ENCODE peak calls at places on chromosome 18, in four cellular contexts. X is HL-60, F is GM13977, H is GM23338. C is an unnamed sample.

GRCh38 chr18:78992041-78992735 is 12.6 kb downstream of the SALL3 start:
- DNase-seq in H (peak; percentile 55), X (no peak), F (no peak), C (no peak)

GRCh38 chr18:9530226-9531009 is 55.1 kb downstream of the RALBP1 start:
- DNase-seq in X (peak; percentile 75), H (no peak), F (no peak), C (no peak)

GRCh38 chr18:57664600-57665165 is 43.0 kb upstream of the NARS1 start:
- DNase-seq in X (peak; percentile 38), F (no peak), H (no peak), C (no peak)

GRCh38 chr18:12287684-12288405 is 20.2 kb upstream of the TUBB6 start:
- DNase-seq in F (no peak), H (peak; percentile 66), X (no peak), C (no peak)

GRCh38 chr18:25826823-25827617 is 263.4 kb downstream of the SS18 start:
- DNase-seq in F (no peak), X (no peak), H (no peak), C (no peak)

GRCh38 chr18:62715829-62716678 is 713 bp downstream of the PHLPP1 start:
- DNase-seq in H (peak; percentile 41), X (peak; percentile 72), F (peak; percentile 79), C (peak; percentile 83)

GRCh38 chr18:36702398-36703010 is 126.3 kb downstream of the TPGS2 start:
- DNase-seq in F (no peak), X (no peak), H (no peak), C (no peak)

GRCh38 chr18:8389391-8390340 is 219.6 kb upstream of the RAB12 start:
- DNase-seq in X (peak; percentile 54), F (peak; percentile 45), H (peak; percentile 93), C (peak; percentile 54)

GRCh38 chr18:40079786-40080185 is 1875.2 kb upstream of the PIK3C3 start:
- DNase-seq in H (no peak), X (no peak), F (no peak), C (no peak)

GRCh38 chr18:47756364-47757016 is 174.0 kb downstream of the SMAD2 start:
- DNase-seq in H (peak; percentile 85), X (peak; percentile 61), F (peak; percentile 68), C (peak; percentile 69)

GRCh38 chr18:8117008-8117376 is 492.2 kb upstream of the RAB12 start:
- DNase-seq in X (no peak), F (no peak), H (no peak), C (no peak)

GRCh38 chr18:27141876-27142275 is 43.2 kb downstream of the CHST9 start:
- DNase-seq in X (no peak), H (no peak), F (no peak), C (no peak)

GRCh38 chr18:77103991-77104521 is 28.5 kb downstream of the MBP start:
- DNase-seq in H (no peak), F (no peak), X (no peak), C (no peak)

GRCh38 chr18:53909668-53910067 is 314.8 kb downstream of the MBD2 start:
- DNase-seq in F (no peak), X (peak; percentile 48), H (peak; percentile 85), C (peak; percentile 47)

GRCh38 chr18:61992923-61993322 is 100.1 kb upstream of the RNF152 start:
- DNase-seq in X (no peak), H (no peak), F (no peak), C (no peak)

GRCh38 chr18:9619545-9619944 is 5.2 kb upstream of the PPP4R1 start:
- DNase-seq in X (no peak), F (no peak), H (no peak), C (no peak)

GRCh38 chr18:69469444-69469919 is 68.8 kb downstream of the DOK6 start:
- DNase-seq in X (peak; percentile 44), H (peak; percentile 80), F (peak; percentile 20), C (no peak)
- TF ChIP-seq CTCF in X (no peak), H (peak; percentile 77), F (peak; percentile 32), C (no peak)

GRCh38 chr18:44783371-44783770 is 102.7 kb downstream of the SETBP1 start:
- DNase-seq in X (no peak), F (no peak), H (no peak), C (no peak)
- TF ChIP-seq CTCF in X (no peak), F (no peak), H (no peak), C (no peak)

DNA sequence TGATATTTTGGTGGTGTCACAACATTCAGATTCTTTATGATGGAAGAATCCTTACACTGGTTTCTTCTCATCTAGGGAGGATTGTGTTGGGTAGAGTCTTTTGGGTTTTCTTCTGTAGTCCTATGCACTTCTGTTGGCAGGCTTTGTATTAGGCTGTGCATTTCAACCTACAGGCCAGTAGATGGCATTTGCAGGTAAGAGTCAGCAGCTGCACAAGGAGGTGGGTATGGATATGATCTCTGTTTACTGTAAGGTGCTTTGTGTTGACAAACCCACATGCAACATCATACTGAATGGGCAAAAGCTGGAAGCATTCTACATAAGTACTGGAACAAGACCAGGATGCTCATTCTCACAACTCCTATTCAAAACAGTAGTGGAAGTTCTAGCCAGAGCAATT is 656.8 kb downstream of the METTL4 start:
- DNase-seq in X (peak; percentile 58), F (peak; percentile 6), H (peak; percentile 62), C (no peak)
- TF ChIP-seq CTCF in X (peak; percentile 28), F (peak; percentile 29), H (peak; percentile 65), C (no peak)

GRCh38 chr18:35697869-35698268 is 116.3 kb downstream of the GALNT1 start:
- DNase-seq in H (no peak), X (no peak), F (no peak), C (no peak)
- TF ChIP-seq CTCF in H (no peak), X (no peak), F (no peak), C (no peak)

C was measured in GM20000.